ENCODE peak calls at places on chromosomes 6 and 20, in four cellular contexts. R is MV-4-11, L is BJ, K is Calu3. P is an unnamed sample.

GRCh38 chr20:62953839-62954703 is 1.6 kb downstream of the SLC17A9 start:
- DNase-seq in R (peak), L (no peak), K (no peak), P (peak)

GRCh38 chr6:106750146-106750900 is 120.9 kb downstream of the QRSL1 start:
- DNase-seq in R (no peak), L (no peak), K (no peak), P (no peak)

GRCh38 chr20:62888910-62889309 is 27.3 kb upstream of the TCFL5 start:
- DNase-seq in R (no peak), L (no peak), K (no peak), P (no peak)

GRCh38 chr6:127352519-127352918 is 9.1 kb upstream of the ECHDC1 start:
- DNase-seq in R (peak), L (no peak), K (no peak), P (peak)

GRCh38 chr20:23078994-23079364 is 7.1 kb downstream of the CD93 start:
- DNase-seq in R (no peak), L (no peak), K (no peak), P (no peak)

GRCh38 chr6:110534731-110535164 is 58.3 kb upstream of the SLC22A16 start:
- DNase-seq in R (no peak), L (no peak), K (peak), P (no peak)

GRCh38 chr6:34414999-34415858 is 10.6 kb downstream of the RPS10 start:
- DNase-seq in R (peak), L (no peak), K (peak), P (peak)

GRCh38 chr6:34237316-34237721 is 646 bp downstream of the HMGA1 start:
- DNase-seq in R (no peak), L (no peak), K (no peak), P (no peak)

GRCh38 chr6:75101896-75102680 is 103.8 kb downstream of the COL12A1 start:
- DNase-seq in R (no peak), L (peak), K (no peak), P (no peak)

GRCh38 chr20:57207251-57207650 is 59.2 kb downstream of the BMP7 start:
- DNase-seq in R (no peak), L (no peak), K (no peak), P (no peak)

GRCh38 chr20:2993250-2993649 is 50.2 kb upstream of the GNRH2 start:
- DNase-seq in R (no peak), L (no peak), K (no peak), P (no peak)

GRCh38 chr20:61963885-61964674 is 101.6 kb downstream of the TAF4 start:
- DNase-seq in R (no peak), L (no peak), K (no peak), P (no peak)

GRCh38 chr20:9220874-9221547 is 152.1 kb downstream of the PLCB4 start:
- DNase-seq in R (no peak), L (peak), K (no peak), P (no peak)

GRCh38 chr6:64522859-64523258 is 887.3 kb downstream of the PHF3 start:
- DNase-seq in R (no peak), L (no peak), K (no peak), P (no peak)

GRCh38 chr20:61127311-61128044 is 124.6 kb upstream of the CDH4 start:
- DNase-seq in R (no peak), L (peak), K (no peak), P (no peak)

P was measured in GF-D8.